ENCODE peak calls at places on chromosomes 16 and 17, in eight cellular contexts. I is Peyer's patch; S is adrenal gland; W is GM23248; E is AG04450; Q is naive thymus-derived CD4-positive, alpha-beta T cell; F is tibial nerve; V is PC-9. G is an unnamed sample.

GRCh38 chr17:41549596-41550039 is 21.5 kb upstream of the KRT19 start:
- DNase-seq in I (peak; percentile 83), S (peak; percentile 63), W (no peak), E (no peak), Q (no peak), F (no peak), V (peak; percentile 97), G (no peak)

GRCh38 chr16:30060354-30061194 is 5.0 kb upstream of the ALDOA start:
- DNase-seq in I (no peak), S (no peak), W (no peak), E (no peak), Q (no peak), F (no peak), V (peak; percentile 83), G (no peak)

GRCh38 chr17:60160829-60161501 is 11.2 kb downstream of the CA4 start:
- DNase-seq in I (no peak), S (no peak), W (no peak), E (no peak), Q (no peak), F (no peak), V (no peak), G (no peak)

GRCh38 chr16:77432264-77432663 is 2.6 kb downstream of the ADAMTS18 start:
- DNase-seq in I (no peak), S (no peak), W (no peak), E (no peak), Q (no peak), F (no peak), V (no peak), G (no peak)

GRCh38 chr16:19294156-19294649 is 8.7 kb downstream of the CLEC19A start:
- DNase-seq in I (no peak), S (peak; percentile 59), W (no peak), E (no peak), Q (no peak), F (peak; percentile 40), V (no peak), G (no peak)

GRCh38 chr16:49844399-49844798 is 11.5 kb downstream of the ZNF423 start:
- DNase-seq in I (no peak), S (no peak), W (peak; percentile 55), E (no peak), Q (no peak), F (no peak), V (no peak), G (no peak)

GRCh38 chr16:68227850-68228553 is 7.9 kb downstream of the ESRP2 start:
- DNase-seq in I (no peak), S (no peak), W (no peak), E (no peak), Q (no peak), F (no peak), V (no peak), G (no peak)

GRCh38 chr17:81397314-81398169 is 2.3 kb downstream of the BAHCC1 start:
- DNase-seq in I (peak; percentile 70), S (peak; percentile 49), W (peak; percentile 85), E (no peak), Q (no peak), F (no peak), V (no peak), G (no peak)

GRCh38 chr17:55405600-55405999 is 16.0 kb downstream of the MMD start:
- DNase-seq in I (no peak), S (no peak), W (peak; percentile 41), E (no peak), Q (no peak), F (no peak), V (no peak), G (no peak)

GRCh38 chr16:77599793-77600415 is 122.4 kb upstream of the NUDT7 start:
- DNase-seq in I (no peak), S (peak; percentile 29), W (peak; percentile 62), E (no peak), Q (no peak), F (peak; percentile 46), V (no peak), G (no peak)

GRCh38 chr16:28501258-28502232 is 5.1 kb downstream of the IL27 start:
- DNase-seq in I (no peak), S (no peak), W (no peak), E (no peak), Q (no peak), F (no peak), V (no peak), G (no peak)

GRCh38 chr17:6608321-6608720 is 32.2 kb downstream of the KIAA0753 start:
- DNase-seq in I (no peak), S (no peak), W (peak; percentile 73), E (no peak), Q (no peak), F (no peak), V (peak; percentile 83), G (no peak)

GRCh38 chr17:49997256-49997735 is 2.3 kb upstream of the DLX3 start:
- DNase-seq in I (no peak), S (no peak), W (no peak), E (no peak), Q (no peak), F (no peak), V (no peak), G (no peak)
- H3K27me3 ChIP-seq in I (no peaks in the 10 kb centered on the region), S (peaks cover 65% of the 10 kb centered on the region), W (peaks cover 34% of the 10 kb centered on the region), E (peaks cover 70% of the 10 kb centered on the region), Q (peaks cover 23% of the 10 kb centered on the region), F (no peaks in the 10 kb centered on the region), V (peaks cover 7% of the 10 kb centered on the region), G (peaks cover 3% of the 10 kb centered on the region)

GRCh38 chr17:62380253-62380652 is at the start of gene EFCAB3:
- DNase-seq in I (no peak), S (no peak), W (no peak), E (no peak), Q (no peak), F (no peak), V (no peak), G (no peak)
- H3K27me3 ChIP-seq in I (no peaks in the 10 kb centered on the region), S (peaks cover 4% of the 10 kb centered on the region), W (peaks cover 35% of the 10 kb centered on the region), E (peaks cover 2% of the 10 kb centered on the region), Q (peaks cover 4% of the 10 kb centered on the region), F (no peaks in the 10 kb centered on the region), V (no peaks in the 10 kb centered on the region), G (no peaks in the 10 kb centered on the region)

GRCh38 chr17:56679148-56679766 is 85.8 kb downstream of the NOG start:
- DNase-seq in I (no peak), S (no peak), W (peak; percentile 67), E (no peak), Q (no peak), F (peak; percentile 20), V (no peak), G (no peak)

GRCh38 chr17:56680676-56681075 is 87.2 kb downstream of the NOG start:
- DNase-seq in I (no peak), S (no peak), W (no peak), E (no peak), Q (no peak), F (no peak), V (no peak), G (no peak)

GRCh38 chr17:56681561-56682266 is 88.2 kb downstream of the NOG start:
- DNase-seq in I (no peak), S (no peak), W (peak; percentile 90), E (peak; percentile 87), Q (no peak), F (no peak), V (peak; percentile 99), G (no peak)

GRCh38 chr17:56678249-56679144 is 85.0 kb downstream of the NOG start:
- DNase-seq in I (no peak), S (no peak), W (peak; percentile 47), E (no peak), Q (no peak), F (no peak), V (no peak), G (no peak)

DNA sequence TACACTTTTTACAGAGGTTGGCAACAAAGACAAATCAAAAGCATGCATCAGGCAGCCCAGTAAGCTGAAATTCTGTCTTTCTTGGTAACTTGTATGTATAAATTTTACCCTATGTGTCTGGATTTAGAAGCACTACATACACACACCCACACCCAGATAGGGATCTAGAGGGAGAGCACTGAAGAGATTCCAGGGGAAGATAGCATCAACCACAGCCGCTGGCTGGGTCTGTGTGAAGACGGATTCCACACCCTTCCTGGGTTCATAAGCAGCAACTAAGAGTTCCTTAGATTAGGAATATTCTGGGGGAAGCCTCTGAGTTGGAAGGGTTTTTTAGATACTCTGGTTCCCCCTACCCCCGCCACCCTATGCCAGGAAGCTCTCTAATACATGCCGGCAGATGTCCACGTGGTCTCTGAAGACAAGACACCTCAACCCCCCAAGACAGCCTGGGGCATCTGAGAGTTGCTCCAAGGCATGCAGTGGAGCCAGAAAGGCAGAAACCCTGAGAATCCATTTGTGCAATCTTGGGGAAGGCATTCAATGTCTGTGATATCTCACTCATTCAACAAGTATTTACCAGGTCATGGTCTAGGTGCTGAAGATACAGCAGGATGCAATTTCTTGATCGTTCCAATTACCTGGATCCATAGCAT is 86.4 kb downstream of the NOG start:
- DNase-seq in I (no peak), S (no peak), W (peak; percentile 22), E (no peak), Q (no peak), F (no peak), V (peak; percentile 98), G (no peak)
- H3K27me3 ChIP-seq in I (no peaks in the 10 kb centered on the region), S (peaks cover 55% of the 10 kb centered on the region), W (peaks cover 40% of the 10 kb centered on the region), E (peaks cover 30% of the 10 kb centered on the region), Q (no peaks in the 10 kb centered on the region), F (no peaks in the 10 kb centered on the region), V (no peaks in the 10 kb centered on the region), G (no peaks in the 10 kb centered on the region)

GRCh38 chr16:2237076-2237551 is 870 bp downstream of the DNASE1L2 start:
- DNase-seq in I (no peak), S (no peak), W (no peak), E (no peak), Q (no peak), F (no peak), V (no peak), G (no peak)

GRCh38 chr16:2236362-2237075 is at the start of gene DNASE1L2:
- DNase-seq in I (no peak), S (no peak), W (peak; percentile 76), E (no peak), Q (no peak), F (no peak), V (no peak), G (no peak)

GRCh38 chr16:2239231-2239675 is 3.0 kb downstream of the DNASE1L2 start:
- DNase-seq in I (no peak), S (no peak), W (peak; percentile 32), E (no peak), Q (no peak), F (no peak), V (no peak), G (no peak)

GRCh38 chr16:2238396-2239230 is 2.4 kb downstream of the DNASE1L2 start:
- DNase-seq in I (no peak), S (peak; percentile 71), W (no peak), E (no peak), Q (no peak), F (no peak), V (no peak), G (no peak)

DNA sequence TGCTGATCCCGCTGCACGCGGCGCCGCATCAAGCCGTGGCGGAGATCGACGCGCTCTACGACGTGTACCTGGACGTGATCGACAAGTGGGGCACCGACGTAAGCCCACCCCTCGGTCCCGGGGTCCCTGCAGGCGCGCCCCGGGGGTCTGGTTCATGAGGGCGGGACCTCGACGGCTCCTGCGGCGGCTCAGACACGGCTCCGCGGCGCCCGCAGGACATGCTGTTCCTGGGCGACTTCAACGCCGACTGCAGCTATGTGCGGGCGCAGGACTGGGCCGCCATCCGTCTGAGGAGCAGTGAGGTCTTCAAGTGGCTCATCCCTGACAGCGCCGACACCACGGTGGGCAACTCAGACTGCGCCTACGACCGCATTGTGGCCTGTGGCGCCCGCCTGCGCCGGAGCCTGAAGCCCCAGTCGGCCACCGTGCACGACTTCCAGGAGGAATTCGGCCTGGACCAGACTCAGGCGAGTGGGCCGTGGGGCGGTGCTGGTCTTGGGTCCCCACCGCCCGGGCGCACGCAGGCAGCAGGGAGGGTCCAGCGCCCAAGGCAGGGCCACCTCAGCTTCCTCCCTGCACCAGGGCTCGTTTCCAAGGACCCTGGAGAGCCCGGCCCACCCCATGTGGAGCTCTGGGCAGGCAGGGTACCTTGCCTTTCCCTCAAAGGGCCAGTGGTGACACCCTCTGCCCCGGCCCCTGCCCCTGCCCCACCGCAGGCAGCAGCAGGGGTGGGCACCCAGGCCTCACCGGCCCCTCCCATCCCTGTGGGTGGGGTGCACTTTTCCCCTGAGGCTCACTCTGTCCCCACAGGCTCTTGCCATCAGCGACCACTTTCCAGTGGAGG is 1.5 kb downstream of the DNASE1L2 start:
- DNase-seq in I (no peak), S (no peak), W (no peak), E (no peak), Q (no peak), F (no peak), V (no peak), G (no peak)
- H3K27me3 ChIP-seq in I (no peaks in the 10 kb centered on the region), S (peaks cover 9% of the 10 kb centered on the region), W (no peaks in the 10 kb centered on the region), E (peaks cover 13% of the 10 kb centered on the region), Q (no peaks in the 10 kb centered on the region), F (no peaks in the 10 kb centered on the region), V (no peaks in the 10 kb centered on the region), G (no peaks in the 10 kb centered on the region)